ENCODE peak calls at places on chromosome 22, in seven cellular contexts. I is SJSA1; Q is AG09309; W is T-helper 2 cell; V is AML-193; H is lung microvascular endothelial cell; E is stimulated activated effector memory CD8-positive, alpha-beta T cell treated with anti-CD3 and anti-CD28 coated beads, Interleukin-12 subunit alpha, Interleukin-12 subunit beta, amount 100 ng/mL, for 72 hours. B is an unnamed sample.

GRCh38 chr22:45589556-45589955 is 82.1 kb upstream of the ATXN10 start:
- DNase-seq in I (no peak), Q (no peak), W (no peak), V (no peak), H (no peak), E (no peak), B (no peak)

GRCh38 chr22:32005453-32005852 is 37.6 kb upstream of the SLC5A1 start:
- DNase-seq in I (no peak), Q (peak), W (no peak), V (no peak), H (no peak), E (no peak), B (no peak)

GRCh38 chr22:21726650-21727049 is 8.9 kb downstream of the YPEL1 start:
- DNase-seq in I (no peak), Q (no peak), W (no peak), V (no peak), H (no peak), E (peak), B (no peak)

GRCh38 chr22:38419121-38419863 is 35.7 kb downstream of the KCNJ4 start:
- DNase-seq in I (no peak), Q (no peak), W (no peak), V (no peak), H (no peak), E (no peak), B (no peak)

GRCh38 chr22:46766611-46767010 is 4.2 kb downstream of the TBC1D22A start:
- DNase-seq in I (no peak), Q (no peak), W (no peak), V (no peak), H (no peak), E (no peak), B (no peak)

GRCh38 chr22:35894937-35895708 is 133.5 kb downstream of the RBFOX2 start:
- DNase-seq in I (peak), Q (peak), W (no peak), V (no peak), H (no peak), E (no peak), B (peak)

GRCh38 chr22:48258108-48258705 is 1495.8 kb downstream of the TBC1D22A start:
- DNase-seq in I (no peak), Q (no peak), W (no peak), V (no peak), H (no peak), E (no peak), B (no peak)

GRCh38 chr22:47419239-47419638 is 656.8 kb downstream of the TBC1D22A start:
- DNase-seq in I (no peak), Q (no peak), W (no peak), V (no peak), H (no peak), E (no peak), B (no peak)

GRCh38 chr22:50436841-50437341 is 37.9 kb downstream of the SBF1 start:
- DNase-seq in I (no peak), Q (no peak), W (no peak), V (no peak), H (no peak), E (no peak), B (no peak)

GRCh38 chr22:29992341-29993275 is 87.7 kb upstream of the HORMAD2 start:
- DNase-seq in I (no peak), Q (no peak), W (no peak), V (no peak), H (no peak), E (no peak), B (no peak)

GRCh38 chr22:48240935-48241230 is 1478.4 kb downstream of the TBC1D22A start:
- DNase-seq in I (no peak), Q (no peak), W (no peak), V (no peak), H (no peak), E (no peak), B (no peak)

GRCh38 chr22:43179151-43179910 is 7.6 kb downstream of the TTLL12 start:
- DNase-seq in I (no peak), Q (no peak), W (no peak), V (no peak), H (no peak), E (no peak), B (no peak)

GRCh38 chr22:38981005-38981658 is 1.0 kb upstream of the APOBEC3B start:
- DNase-seq in I (no peak), Q (no peak), W (no peak), V (no peak), H (no peak), E (no peak), B (no peak)

GRCh38 chr22:23008887-23009286 is 61.4 kb upstream of the GNAZ start:
- DNase-seq in I (no peak), Q (no peak), W (no peak), V (no peak), H (no peak), E (no peak), B (no peak)

GRCh38 chr22:23057331-23057730 is 13.0 kb upstream of the GNAZ start:
- DNase-seq in I (no peak), Q (no peak), W (no peak), V (no peak), H (no peak), E (no peak), B (no peak)